ENCODE peak calls at places on chromosomes 5 and 9, in seven cellular contexts. T is esophagus squamous epithelium, V is mucosa of descending colon, W is endothelial cell, M is WTC11, U is B cell, B is tibial artery. R is an unnamed sample.

GRCh38 chr5:31113101-31113500 is 80.4 kb upstream of the CDH6 start:
- DNase-seq in T (no peak), V (no peak), W (no peak), M (no peak), U (no peak), B (no peak), R (no peak)

GRCh38 chr9:34664281-34665108 is 2.0 kb upstream of the CCL27 start:
- DNase-seq in T (no peak), V (peak; percentile 92), W (peak; percentile 87), M (peak; percentile 94), U (peak; percentile 77), B (peak; percentile 91), R (peak; percentile 79)

GRCh38 chr5:132779961-132780360 is 2.9 kb upstream of the SEPTIN8 start:
- DNase-seq in T (no peak), V (no peak), W (no peak), M (no peak), U (no peak), B (no peak), R (no peak)

GRCh38 chr9:91421987-91422765 is 1.5 kb downstream of the NFIL3 start:
- DNase-seq in T (no peak), V (no peak), W (no peak), M (no peak), U (peak; percentile 34), B (no peak), R (peak; percentile 45)

GRCh38 chr5:137374110-137374853 is 124.8 kb downstream of the SPOCK1 start:
- DNase-seq in T (no peak), V (no peak), W (no peak), M (no peak), U (no peak), B (no peak), R (no peak)

GRCh38 chr9:98024702-98025101 is 31.8 kb upstream of the NANS start:
- DNase-seq in T (no peak), V (no peak), W (no peak), M (no peak), U (no peak), B (no peak), R (no peak)

GRCh38 chr5:82104872-82105271 is 133.0 kb downstream of the ATG10 start:
- DNase-seq in T (no peak), V (no peak), W (no peak), M (no peak), U (no peak), B (no peak), R (no peak)

GRCh38 chr5:1103505-1104326 is 8.1 kb downstream of the SLC12A7 start:
- DNase-seq in T (no peak), V (peak; percentile 86), W (no peak), M (no peak), U (no peak), B (no peak), R (no peak)

GRCh38 chr5:58231041-58231440 is 228.8 kb downstream of the PLK2 start:
- DNase-seq in T (no peak), V (no peak), W (no peak), M (no peak), U (no peak), B (no peak), R (no peak)

GRCh38 chr5:7714119-7714518 is 136.8 kb downstream of the CFAP90 start:
- DNase-seq in T (no peak), V (no peak), W (no peak), M (no peak), U (no peak), B (no peak), R (no peak)

GRCh38 chr9:97935291-97935690 is 2.7 kb downstream of the HEMGN start:
- DNase-seq in T (no peak), V (no peak), W (no peak), M (no peak), U (no peak), B (no peak), R (no peak)

GRCh38 chr5:27191786-27192505 is 153.6 kb upstream of the CDH9 start:
- DNase-seq in T (no peak), V (no peak), W (no peak), M (no peak), U (no peak), B (no peak), R (no peak)

GRCh38 chr5:6819521-6819920 is 106.3 kb downstream of the TENT4A start:
- DNase-seq in T (no peak), V (no peak), W (no peak), M (peak; percentile 23), U (no peak), B (no peak), R (no peak)

GRCh38 chr9:132032584-132032945 is 47.1 kb downstream of the MED27 start:
- DNase-seq in T (no peak), V (no peak), W (no peak), M (peak; percentile 27), U (no peak), B (no peak), R (peak; percentile 22)

GRCh38 chr5:58507715-58508114 is 16.5 kb downstream of the GAPT start:
- DNase-seq in T (no peak), V (no peak), W (no peak), M (no peak), U (no peak), B (no peak), R (no peak)

GRCh38 chr5:170182461-170182860 is 50.3 kb upstream of the C5orf58 start:
- DNase-seq in T (no peak), V (no peak), W (no peak), M (no peak), U (no peak), B (no peak), R (no peak)

GRCh38 chr5:60379907-60380306 is 320.1 kb downstream of the DEPDC1B start:
- DNase-seq in T (no peak), V (no peak), W (no peak), M (no peak), U (no peak), B (no peak), R (peak; percentile 10)

GRCh38 chr5:157253547-157253946 is 12.4 kb upstream of the CYFIP2 start:
- DNase-seq in T (no peak), V (no peak), W (peak; percentile 62), M (peak; percentile 71), U (peak; percentile 74), B (no peak), R (peak; percentile 65)

GRCh38 chr5:80672140-80672736 is 17.5 kb upstream of the DHFR start:
- DNase-seq in T (no peak), V (peak; percentile 58), W (peak; percentile 77), M (peak; percentile 80), U (peak; percentile 41), B (peak; percentile 75), R (peak; percentile 45)

GRCh38 chr5:94778712-94779111 is 160.2 kb downstream of the SLF1 start:
- DNase-seq in T (no peak), V (no peak), W (no peak), M (no peak), U (no peak), B (no peak), R (no peak)

GRCh38 chr9:27528886-27529315 is 713 bp downstream of the MOB3B start:
- DNase-seq in T (peak; percentile 5), V (peak; percentile 79), W (peak; percentile 50), M (peak; percentile 61), U (peak; percentile 81), B (peak; percentile 81), R (peak; percentile 79)

GRCh38 chr5:145375521-145375920 is 459.6 kb downstream of the PRELID2 start:
- DNase-seq in T (no peak), V (no peak), W (no peak), M (no peak), U (no peak), B (no peak), R (no peak)

GRCh38 chr5:17216974-17217325 is 481 bp upstream of the BASP1 start:
- DNase-seq in T (no peak), V (peak; percentile 43), W (peak; percentile 48), M (peak; percentile 66), U (no peak), B (peak; percentile 72), R (no peak)

GRCh38 chr5:172433513-172433912 is 20.8 kb downstream of the SH3PXD2B start:
- DNase-seq in T (no peak), V (no peak), W (no peak), M (no peak), U (no peak), B (no peak), R (no peak)

GRCh38 chr9:89911721-89912604 is 307.2 kb downstream of the GADD45G start:
- DNase-seq in T (no peak), V (no peak), W (no peak), M (no peak), U (no peak), B (no peak), R (no peak)

GRCh38 chr9:92807757-92808725 is 43.4 kb upstream of the BICD2 start:
- DNase-seq in T (no peak), V (peak; percentile 27), W (no peak), M (peak; percentile 46), U (peak; percentile 62), B (no peak), R (peak; percentile 33)

GRCh38 chr5:126536874-126537273 is 58.1 kb downstream of the ALDH7A1 start:
- DNase-seq in T (no peak), V (no peak), W (no peak), M (no peak), U (no peak), B (no peak), R (no peak)
- TF ChIP-seq CTCF in T (no peak), V (no peak), W (peak; percentile 52), M (no peak), U (no peak), B (peak; percentile 13), R (no peak)

GRCh38 chr9:95379630-95380029 is 62.1 kb upstream of the FANCC start:
- DNase-seq in T (no peak), V (no peak), W (no peak), M (no peak), U (no peak), B (no peak), R (no peak)
- TF ChIP-seq CTCF in T (no peak), V (no peak), W (no peak), M (no peak), U (peak; percentile 32), B (no peak), R (no peak)

GRCh38 chr5:111641533-111642230 is 115.3 kb downstream of the NREP start:
- DNase-seq in T (no peak), V (no peak), W (no peak), M (no peak), U (no peak), B (no peak), R (no peak)

GRCh38 chr5:111639912-111640311 is 117.1 kb downstream of the NREP start:
- DNase-seq in T (no peak), V (no peak), W (no peak), M (no peak), U (no peak), B (no peak), R (no peak)

GRCh38 chr5:111635151-111635945 is 121.6 kb downstream of the NREP start:
- DNase-seq in T (no peak), V (no peak), W (no peak), M (no peak), U (no peak), B (no peak), R (no peak)

GRCh38 chr5:111631328-111631727 is 119.0 kb upstream of the STARD4 start:
- DNase-seq in T (no peak), V (no peak), W (no peak), M (no peak), U (no peak), B (no peak), R (no peak)

GRCh38 chr5:111635946-111636315 is 121.1 kb downstream of the NREP start:
- DNase-seq in T (no peak), V (no peak), W (no peak), M (no peak), U (no peak), B (no peak), R (no peak)
- TF ChIP-seq CTCF in T (no peak), V (no peak), W (no peak), M (no peak), U (no peak), B (no peak), R (no peak)

GRCh38 chr9:63859475-63860215 is 1425.4 kb downstream of the FOXD4L5 start:
- DNase-seq in T (no peak), V (no peak), W (no peak), M (no peak), U (peak; percentile 3), B (peak; percentile 57), R (peak; percentile 70)
- TF ChIP-seq CTCF in T (no peak), V (no peak), W (no peak), M (no peak), U (no peak), B (no peak), R (peak; percentile 25)

R was measured in GM20000.